ENCODE peak calls at places on chromosomes 16 and 17, in eight cellular contexts. I is esophagus squamous epithelium, T is psoas muscle, P is right cardiac atrium, F is H1, G is ovary, N is left ventricle myocardium inferior, D is right atrium auricular region. W is an unnamed sample.

GRCh38 chr17:83050651-83051422 is 28.6 kb upstream of the METRNL start:
- DNase-seq in F (no peak), G (no peak), T (no peak), D (no peak), N (no peak), P (no peak), I (no peak), W (no peak)

GRCh38 chr16:69861276-69862030 is 89.7 kb upstream of the CLEC18A start:
- DNase-seq in P (no peak), I (no peak), T (peak; percentile 26), G (peak; percentile 76), F (no peak), D (peak; percentile 63), N (no peak), W (peak; percentile 73)

GRCh38 chr16:55913717-55914116 is 38.5 kb upstream of the CES5A start:
- DNase-seq in P (no peak), D (no peak), N (no peak), G (no peak), F (no peak), T (no peak), I (no peak), W (no peak)

GRCh38 chr17:80619535-80620235 is 75.0 kb downstream of the RPTOR start:
- DNase-seq in G (no peak), I (no peak), P (no peak), F (no peak), T (no peak), D (no peak), N (no peak), W (peak; percentile 25)

GRCh38 chr17:30326816-30327215 is 7.0 kb downstream of the TMIGD1 start:
- DNase-seq in P (no peak), I (no peak), N (no peak), G (no peak), D (no peak), F (no peak), T (no peak), W (no peak)

GRCh38 chr16:15916323-15916722 is 27.9 kb upstream of the CEP20 start:
- DNase-seq in F (no peak), D (no peak), I (no peak), P (no peak), N (no peak), T (no peak), G (no peak), W (no peak)

GRCh38 chr17:42781639-42782401 is 1.4 kb downstream of the WNK4 start:
- DNase-seq in G (no peak), N (no peak), T (no peak), D (no peak), I (no peak), P (no peak), F (no peak), W (no peak)

GRCh38 chr17:78637643-78638042 is 60.4 kb upstream of the DNAH17 start:
- DNase-seq in I (no peak), N (no peak), T (no peak), P (peak; percentile 32), D (no peak), G (no peak), F (no peak), W (no peak)

GRCh38 chr16:31695667-31696066 is 168.0 kb downstream of the AHSP start:
- DNase-seq in T (no peak), I (no peak), D (no peak), N (no peak), P (no peak), G (no peak), F (no peak), W (no peak)

GRCh38 chr16:82754716-82755513 is 128.1 kb downstream of the CDH13 start:
- DNase-seq in N (no peak), D (no peak), T (no peak), G (no peak), P (no peak), I (no peak), F (no peak), W (no peak)

GRCh38 chr16:85574672-85575475 is 38.2 kb upstream of the GSE1 start:
- DNase-seq in D (no peak), T (no peak), I (no peak), P (no peak), F (no peak), G (no peak), N (no peak), W (no peak)

GRCh38 chr17:44115585-44116415 is 7.6 kb downstream of the HDAC5 start:
- DNase-seq in F (no peak), G (no peak), D (no peak), I (no peak), N (no peak), T (peak; percentile 60), P (peak; percentile 75), W (peak; percentile 48)

GRCh38 chr17:69187294-69187693 is 41.3 kb downstream of the ABCA10 start:
- DNase-seq in F (no peak), N (no peak), P (no peak), T (no peak), G (no peak), D (no peak), I (no peak), W (no peak)

GRCh38 chr16:81714593-81714992 is 64.5 kb upstream of the PLCG2 start:
- DNase-seq in N (peak; percentile 7), F (no peak), G (no peak), D (no peak), P (no peak), T (no peak), I (no peak), W (no peak)

GRCh38 chr16:89633064-89633631 is 19.7 kb downstream of the DPEP1 start:
- DNase-seq in P (no peak), F (no peak), N (no peak), G (no peak), D (no peak), I (no peak), T (no peak), W (no peak)

GRCh38 chr17:965311-965989 is 14.1 kb downstream of the NXN start:
- DNase-seq in D (no peak), N (no peak), G (no peak), P (no peak), F (no peak), T (no peak), I (no peak), W (no peak)

GRCh38 chr17:50772251-50772650 is 4.9 kb upstream of the ANKRD40CL start:
- DNase-seq in P (no peak), D (peak; percentile 13), T (no peak), G (no peak), F (no peak), I (no peak), N (no peak), W (no peak)

GRCh38 chr16:9033125-9033830 is 58.2 kb upstream of the HAPSTR1 start:
- DNase-seq in F (no peak), T (no peak), G (peak; percentile 35), D (no peak), P (no peak), I (no peak), N (no peak), W (no peak)

GRCh38 chr16:88943741-88944140 is 33.3 kb downstream of the CBFA2T3 start:
- DNase-seq in G (no peak), P (peak; percentile 51), N (no peak), T (no peak), F (no peak), D (no peak), I (no peak), W (no peak)

GRCh38 chr16:57633383-57634064 is 5.1 kb downstream of the ADGRG1 start:
- DNase-seq in D (no peak), P (no peak), N (no peak), I (no peak), T (no peak), G (no peak), F (no peak), W (no peak)
- H3K4me1 ChIP-seq in D (no peaks in the 10 kb centered on the region), P (peaks cover 15% of the 10 kb centered on the region), N (peaks cover 83% of the 10 kb centered on the region), I (peaks cover 34% of the 10 kb centered on the region), T (no peaks in the 10 kb centered on the region), G (peaks cover 2% of the 10 kb centered on the region), F (peaks cover under 1% of the 10 kb centered on the region), W (peaks cover 5% of the 10 kb centered on the region)

GRCh38 chr17:8953152-8953885 is 12.2 kb downstream of the PIK3R5 start:
- DNase-seq in F (no peak), N (no peak), P (no peak), T (no peak), D (no peak), I (no peak), G (no peak), W (no peak)

GRCh38 chr17:8955560-8955959 is 9.9 kb downstream of the PIK3R5 start:
- DNase-seq in D (peak; percentile 59), N (no peak), I (no peak), P (no peak), F (no peak), T (no peak), G (no peak), W (peak; percentile 40)

GRCh38 chr17:8955021-8955420 is 10.5 kb downstream of the PIK3R5 start:
- DNase-seq in D (peak; percentile 54), T (no peak), N (no peak), I (no peak), G (no peak), F (no peak), P (peak; percentile 35), W (no peak)

GRCh38 chr17:8956521-8956920 is 9.0 kb downstream of the PIK3R5 start:
- DNase-seq in D (no peak), I (no peak), T (no peak), G (no peak), P (no peak), F (no peak), N (no peak), W (no peak)

GRCh38 chr17:8954339-8954738 is 11.2 kb downstream of the PIK3R5 start:
- DNase-seq in D (peak; percentile 72), T (peak; percentile 54), P (peak; percentile 85), F (peak; percentile 27), G (no peak), N (peak; percentile 64), I (peak; percentile 39), W (peak; percentile 55)
- H3K4me1 ChIP-seq in D (no peaks in the 10 kb centered on the region), T (no peaks in the 10 kb centered on the region), P (no peaks in the 10 kb centered on the region), F (no peaks in the 10 kb centered on the region), G (no peaks in the 10 kb centered on the region), N (no peaks in the 10 kb centered on the region), I (no peaks in the 10 kb centered on the region), W (no peaks in the 10 kb centered on the region)

GRCh38 chr16:29148867-29149272 is 164.0 kb downstream of the LAT start:
- DNase-seq in D (no peak), T (no peak), N (peak; percentile 47), I (no peak), F (no peak), G (no peak), P (peak; percentile 83), W (no peak)
- H3K4me1 ChIP-seq in D (no peaks in the 10 kb centered on the region), T (no peaks in the 10 kb centered on the region), N (no peaks in the 10 kb centered on the region), I (no peaks in the 10 kb centered on the region), F (no peaks in the 10 kb centered on the region), G (peaks cover 9% of the 10 kb centered on the region), P (no peaks in the 10 kb centered on the region), W (no peaks in the 10 kb centered on the region)

DNA sequence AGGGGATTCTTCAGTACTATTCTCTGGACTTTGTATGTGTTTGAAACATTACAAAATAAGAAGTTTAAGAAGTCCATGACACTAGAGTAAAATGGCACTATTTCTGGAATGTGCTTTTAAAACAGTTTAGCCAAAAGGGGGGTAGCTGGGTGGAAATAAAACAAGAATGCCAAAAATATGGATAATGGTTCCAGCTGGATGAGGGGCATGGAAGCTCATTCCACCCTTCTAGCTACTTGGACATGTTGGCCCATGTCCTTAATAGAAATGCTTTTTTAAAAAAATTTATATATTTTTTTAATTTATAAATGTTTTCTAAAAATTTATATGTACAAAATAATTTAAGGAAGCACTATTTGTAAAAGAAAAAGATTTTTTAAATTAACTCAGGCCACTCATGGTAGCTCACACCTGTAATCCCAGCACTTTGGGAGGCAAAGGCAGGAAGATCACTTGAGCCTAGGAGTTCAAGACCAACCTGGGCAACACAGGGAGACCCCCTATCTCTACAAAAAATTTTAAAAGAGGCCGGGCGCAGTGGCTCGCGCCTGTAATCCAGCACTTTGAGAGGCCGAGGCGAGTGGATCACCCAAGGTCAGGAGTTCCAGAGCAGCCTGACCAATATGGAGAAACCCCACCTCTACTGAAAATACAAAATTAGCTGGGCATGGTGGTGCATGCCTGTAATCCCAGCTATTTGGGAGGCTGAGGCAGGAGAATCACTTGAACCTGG is 12.8 kb downstream of the ZC3H7A start:
- DNase-seq in I (no peak), G (no peak), T (no peak), D (no peak), F (no peak), P (peak; percentile 16), N (no peak), W (no peak)
- H3K4me1 ChIP-seq in I (peaks cover 33% of the 10 kb centered on the region), G (peaks cover 21% of the 10 kb centered on the region), T (peaks cover 47% of the 10 kb centered on the region), D (peaks cover 5% of the 10 kb centered on the region), F (no peaks in the 10 kb centered on the region), P (peaks cover 16% of the 10 kb centered on the region), N (peaks cover 62% of the 10 kb centered on the region), W (peaks cover 35% of the 10 kb centered on the region)

W was measured in gastrocnemius medialis.